ENCODE peak calls at places on chromosomes 13 and 19, in four cellular contexts. One of them, this sample, is unnamed.

GRCh38 chr13:35210234-35210633 is 266.3 kb downstream of the MAB21L1 start:
- DNase-seq in left lung: no peak
- DNase-seq in naive thymus-derived CD8-positive, alpha-beta T cell: no peak
- DNase-seq in stimulated activated CD4-positive, alpha-beta T cell treated with anti-CD3 and anti-CD28 coated beads, Interleukin-2, amount 100 ng/mL, for 4 hours: no peak
- DNase-seq in this sample: peak

GRCh38 chr13:65553328-65553727 is 1676.8 kb downstream of the PCDH9 start:
- DNase-seq in left lung: no peak
- DNase-seq in naive thymus-derived CD8-positive, alpha-beta T cell: no peak
- DNase-seq in stimulated activated CD4-positive, alpha-beta T cell treated with anti-CD3 and anti-CD28 coated beads, Interleukin-2, amount 100 ng/mL, for 4 hours: no peak
- DNase-seq in this sample: no peak

GRCh38 chr19:6213266-6213595 is 66.5 kb downstream of the MLLT1 start:
- DNase-seq in left lung: no peak
- DNase-seq in naive thymus-derived CD8-positive, alpha-beta T cell: no peak
- DNase-seq in stimulated activated CD4-positive, alpha-beta T cell treated with anti-CD3 and anti-CD28 coated beads, Interleukin-2, amount 100 ng/mL, for 4 hours: no peak
- DNase-seq in this sample: no peak

GRCh38 chr13:49042476-49042875 is 66.8 kb downstream of the FNDC3A start:
- DNase-seq in left lung: no peak
- DNase-seq in naive thymus-derived CD8-positive, alpha-beta T cell: no peak
- DNase-seq in stimulated activated CD4-positive, alpha-beta T cell treated with anti-CD3 and anti-CD28 coated beads, Interleukin-2, amount 100 ng/mL, for 4 hours: no peak
- DNase-seq in this sample: no peak

GRCh38 chr13:46354143-46355087 is 32.6 kb downstream of the RUBCNL start:
- DNase-seq in left lung: no peak
- DNase-seq in naive thymus-derived CD8-positive, alpha-beta T cell: no peak
- DNase-seq in stimulated activated CD4-positive, alpha-beta T cell treated with anti-CD3 and anti-CD28 coated beads, Interleukin-2, amount 100 ng/mL, for 4 hours: no peak
- DNase-seq in this sample: peak

GRCh38 chr13:92963029-92963428 is 263.6 kb upstream of the GPC6 start:
- DNase-seq in left lung: no peak
- DNase-seq in naive thymus-derived CD8-positive, alpha-beta T cell: no peak
- DNase-seq in stimulated activated CD4-positive, alpha-beta T cell treated with anti-CD3 and anti-CD28 coated beads, Interleukin-2, amount 100 ng/mL, for 4 hours: no peak
- DNase-seq in this sample: peak

GRCh38 chr13:42211704-42212103 is 60.2 kb upstream of the AKAP11 start:
- DNase-seq in left lung: no peak
- DNase-seq in naive thymus-derived CD8-positive, alpha-beta T cell: no peak
- DNase-seq in stimulated activated CD4-positive, alpha-beta T cell treated with anti-CD3 and anti-CD28 coated beads, Interleukin-2, amount 100 ng/mL, for 4 hours: no peak
- DNase-seq in this sample: peak

GRCh38 chr19:18326772-18327171 is 3.9 kb upstream of the LSM4 start:
- DNase-seq in left lung: no peak
- DNase-seq in naive thymus-derived CD8-positive, alpha-beta T cell: no peak
- DNase-seq in stimulated activated CD4-positive, alpha-beta T cell treated with anti-CD3 and anti-CD28 coated beads, Interleukin-2, amount 100 ng/mL, for 4 hours: no peak
- DNase-seq in this sample: no peak